ENCODE peak calls at places on chromosomes 13 and 19, in eight cellular contexts. Q is Jurkat, Clone E6-1; R is right lobe of liver; K is Caco-2; X is astrocyte; J is choroid plexus epithelial cell; E is skeletal muscle cell; S is fibroblast of mammary gland. H is an unnamed sample.

GRCh38 chr13:32669030-32669646 is 82.9 kb downstream of the PDS5B start:
- DNase-seq in J (peak; percentile 81), X (peak; percentile 42), S (peak; percentile 68), K (no peak), Q (peak; percentile 71), E (no peak), R (no peak), H (peak; percentile 42)

GRCh38 chr13:100941377-100941776 is 266.8 kb upstream of the TMTC4 start:
- DNase-seq in Q (no peak), K (no peak), J (no peak), E (no peak), X (no peak), S (no peak), R (no peak), H (no peak)

GRCh38 chr13:23715092-23715761 is 145.0 kb downstream of the TNFRSF19 start:
- DNase-seq in S (no peak), E (no peak), R (no peak), J (no peak), X (no peak), K (no peak), Q (no peak), H (no peak)

GRCh38 chr13:91058066-91058465 is 289.4 kb upstream of the MIR17HG start:
- DNase-seq in K (peak; percentile 41), J (peak; percentile 40), R (no peak), E (no peak), X (peak; percentile 9), S (no peak), Q (no peak), H (no peak)

GRCh38 chr13:83024955-83025594 is 857.2 kb downstream of the SLITRK1 start:
- DNase-seq in R (no peak), J (peak; percentile 13), X (no peak), E (no peak), Q (no peak), K (no peak), S (no peak), H (no peak)

GRCh38 chr13:79808475-79808874 is 327.5 kb downstream of the NDFIP2 start:
- DNase-seq in J (no peak), X (no peak), E (no peak), S (no peak), R (no peak), K (no peak), Q (no peak), H (no peak)

GRCh38 chr13:27631665-27632064 is 10.0 kb downstream of the POLR1D start:
- DNase-seq in X (no peak), E (no peak), J (no peak), K (no peak), S (no peak), R (no peak), Q (no peak), H (no peak)

GRCh38 chr13:96346846-96347367 is 257.0 kb downstream of the HS6ST3 start:
- DNase-seq in X (no peak), K (no peak), Q (no peak), S (no peak), E (no peak), J (no peak), R (no peak), H (no peak)

GRCh38 chr19:56121180-56122167 is at the start of gene ZNF787:
- DNase-seq in K (peak; percentile 99), S (peak; percentile 94), J (peak; percentile 97), X (peak; percentile 91), Q (peak; percentile 95), E (peak; percentile 90), R (peak; percentile 99), H (peak; percentile 64)

GRCh38 chr13:31234729-31235128 is 35.0 kb downstream of the B3GLCT start:
- DNase-seq in S (peak; percentile 8), X (no peak), K (no peak), J (peak; percentile 41), E (no peak), R (no peak), Q (no peak), H (no peak)

GRCh38 chr19:1248454-1249297 is at the start of gene MIDN:
- DNase-seq in X (peak; percentile 75), Q (no peak), J (peak; percentile 92), S (peak; percentile 84), R (peak; percentile 93), E (peak; percentile 62), K (peak; percentile 84), H (no peak)

GRCh38 chr13:60647547-60647946 is 250.5 kb downstream of the TDRD3 start:
- DNase-seq in X (no peak), J (no peak), S (no peak), R (no peak), E (no peak), K (no peak), Q (no peak), H (no peak)

GRCh38 chr13:99384468-99384867 is 77.3 kb upstream of the GPR183 start:
- DNase-seq in Q (no peak), J (no peak), S (no peak), E (no peak), R (no peak), K (no peak), X (no peak), H (peak; percentile 5)

GRCh38 chr13:39422845-39423565 is 180.0 kb downstream of the LHFPL6 start:
- DNase-seq in R (no peak), S (peak; percentile 45), Q (no peak), E (no peak), K (no peak), X (no peak), J (peak; percentile 61), H (no peak)

GRCh38 chr13:110330491-110331001 is 23.5 kb downstream of the COL4A2 start:
- DNase-seq in X (peak; percentile 81), R (no peak), Q (no peak), S (peak; percentile 72), E (no peak), K (no peak), J (peak; percentile 69), H (no peak)

GRCh38 chr13:114166381-114167131 is 12.5 kb upstream of the CFAP97D2 start:
- DNase-seq in Q (no peak), K (no peak), S (no peak), R (no peak), E (no peak), J (no peak), X (no peak), H (no peak)

GRCh38 chr13:79591493-79591892 is 110.5 kb downstream of the NDFIP2 start:
- DNase-seq in X (no peak), S (no peak), J (no peak), Q (no peak), R (no peak), K (no peak), E (no peak), H (no peak)

GRCh38 chr19:6457958-6458694 is 1.5 kb downstream of the SLC25A23 start:
- DNase-seq in X (no peak), J (no peak), E (no peak), R (no peak), K (no peak), S (peak; percentile 8), Q (no peak), H (no peak)
- H3K4me3 ChIP-seq in X (no peak overlapping the region), J (no peak overlapping the region), E (no peak overlapping the region), R (no peak overlapping the region), K (no peak overlapping the region), S (no peak overlapping the region), Q (no peak overlapping the region), H (peak overlapping the region; percentile 85)

GRCh38 chr19:18192673-18193387 is at the start of gene MPV17L2:
- DNase-seq in K (peak; percentile 99), X (peak; percentile 100), E (peak; percentile 100), J (peak; percentile 100), Q (peak; percentile 100), R (peak; percentile 100), S (peak; percentile 100), H (peak; percentile 99)

GRCh38 chr19:18193388-18194207 is 580 bp downstream of the MPV17L2 start:
- DNase-seq in X (no peak), Q (no peak), K (no peak), S (peak; percentile 8), J (no peak), R (no peak), E (no peak), H (no peak)

GRCh38 chr19:18196511-18196845 is 3.5 kb downstream of the MPV17L2 start:
- DNase-seq in Q (no peak), J (no peak), E (no peak), S (no peak), K (no peak), X (no peak), R (no peak), H (no peak)

GRCh38 chr19:18194554-18195238 is 1.7 kb downstream of the MPV17L2 start:
- DNase-seq in K (no peak), Q (no peak), X (peak; percentile 51), R (no peak), S (peak; percentile 57), E (no peak), J (peak; percentile 29), H (no peak)

DNA sequence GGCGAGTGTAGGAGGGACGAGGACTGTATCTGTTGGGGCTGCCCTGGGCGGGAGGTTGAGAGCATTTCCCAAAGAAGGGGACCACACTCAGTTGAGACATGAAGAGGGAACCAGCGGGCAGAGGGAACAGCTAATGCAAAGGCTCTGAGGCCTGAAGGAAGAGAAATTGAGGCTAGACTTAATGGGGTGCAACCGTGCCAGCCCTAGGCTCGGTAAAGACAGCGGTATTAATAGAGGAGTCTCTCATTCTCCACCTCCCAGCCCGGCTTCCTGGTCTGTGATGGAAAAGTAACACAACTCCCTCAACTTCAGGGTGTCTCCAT is 1.2 kb downstream of the MPV17L2 start:
- DNase-seq in R (no peak), S (no peak), E (no peak), K (no peak), Q (no peak), X (no peak), J (no peak), H (no peak)
- H3K4me3 ChIP-seq in R (no peak overlapping the region), S (peak overlapping the region; percentile 77), E (peak overlapping the region; percentile 85), K (peak overlapping the region; percentile 77), Q (peak overlapping the region; percentile 87), X (peak overlapping the region; percentile 74), J (peak overlapping the region; percentile 90), H (peak overlapping the region; percentile 93)

DNA sequence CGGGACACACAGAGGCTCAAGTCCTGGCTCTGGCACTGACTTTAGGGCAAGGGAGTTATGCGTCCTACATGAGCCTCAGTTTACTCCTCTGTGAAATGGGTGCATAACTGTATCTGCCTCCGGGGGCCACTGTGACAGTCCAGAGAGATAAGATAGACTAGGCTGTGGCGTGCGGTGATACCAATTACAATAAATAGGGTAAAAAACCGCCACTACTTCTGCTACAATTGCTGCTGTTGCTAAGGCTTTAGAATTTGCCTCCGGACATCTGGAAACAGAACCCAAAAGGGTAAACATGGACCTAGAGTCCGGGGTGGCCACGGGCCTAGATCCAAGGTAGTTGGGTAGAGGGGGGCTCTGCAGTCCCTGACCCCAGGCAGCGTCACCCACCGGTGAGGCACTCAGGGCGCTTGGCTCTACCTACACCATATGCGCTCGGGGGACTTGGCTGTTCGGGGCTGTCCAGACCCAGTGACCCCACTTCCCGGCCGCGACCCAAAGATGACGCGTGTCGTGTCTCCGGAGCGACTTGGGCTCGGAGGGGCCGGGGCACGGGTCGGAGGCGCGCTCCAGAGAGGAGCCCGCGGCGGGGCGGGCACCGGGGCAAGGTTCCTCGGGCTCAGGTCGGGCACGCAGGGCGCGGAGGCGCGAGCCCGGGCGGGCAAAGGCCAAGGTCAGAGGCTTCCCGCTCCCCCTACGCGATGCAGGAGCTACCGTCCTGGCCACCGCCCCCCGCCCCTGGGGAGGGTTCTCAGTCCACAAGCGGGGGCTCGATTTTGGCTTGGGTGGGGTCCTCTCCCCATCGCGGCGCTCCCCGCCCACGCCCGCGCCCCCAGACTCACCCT is 1.0 kb downstream of the INSR start:
- DNase-seq in R (peak; percentile 84), E (no peak), X (no peak), Q (no peak), K (no peak), S (no peak), J (no peak), H (no peak)
- H3K4me3 ChIP-seq in R (peak overlapping the region; percentile 82), E (peak overlapping the region; percentile 69), X (peak overlapping the region; percentile 59), Q (peak overlapping the region; percentile 50), K (peak overlapping the region; percentile 73), S (peak overlapping the region; percentile 39), J (peak overlapping the region; percentile 68), H (peak overlapping the region; percentile 86)

GRCh38 chr19:42270346-42271044 is 1.4 kb downstream of the CIC start:
- DNase-seq in S (peak; percentile 81), J (peak; percentile 91), X (peak; percentile 58), Q (no peak), K (no peak), R (peak; percentile 80), E (no peak), H (no peak)
- H3K4me3 ChIP-seq in S (peak overlapping the region; percentile 76), J (peak overlapping the region; percentile 64), X (peak overlapping the region; percentile 86), Q (peak overlapping the region; percentile 53), K (no peak overlapping the region), R (peak overlapping the region; percentile 60), E (peak overlapping the region; percentile 66), H (peak overlapping the region; percentile 83)